ENCODE peak calls at places on chromosomes 12 and 14, in five cellular contexts. L is psoas muscle; A is CD8-positive, alpha-beta T cell; U is GM06990; K is hepatocyte. E is an unnamed sample.

GRCh38 chr14:57389646-57390036 is 745 bp upstream of the NAA30 start:
- DNase-seq in L (no peak), A (no peak), U (no peak), K (peak; percentile 17), E (peak; percentile 79)

GRCh38 chr12:11965258-11965910 is 105.4 kb upstream of the BCL2L14 start:
- DNase-seq in L (no peak), A (no peak), U (no peak), K (no peak), E (no peak)

GRCh38 chr14:53055003-53055402 is 98.1 kb downstream of the DDHD1 start:
- DNase-seq in L (no peak), A (no peak), U (peak; percentile 7), K (peak; percentile 55), E (no peak)

GRCh38 chr14:64688801-64689200 is 15.4 kb upstream of the PLEKHG3 start:
- DNase-seq in L (no peak), A (no peak), U (no peak), K (no peak), E (no peak)

GRCh38 chr12:127987199-127987901 is 279.6 kb upstream of the TMEM132C start:
- DNase-seq in L (no peak), A (no peak), U (no peak), K (no peak), E (no peak)

GRCh38 chr12:85963322-85963721 is 89.2 kb downstream of the NTS start:
- DNase-seq in L (no peak), A (no peak), U (no peak), K (no peak), E (no peak)

GRCh38 chr12:62827042-62827441 is 107.9 kb downstream of the PPM1H start:
- DNase-seq in L (no peak), A (no peak), U (no peak), K (no peak), E (peak; percentile 19)

GRCh38 chr12:104011265-104011664 is 38.7 kb downstream of the GLT8D2 start:
- DNase-seq in L (no peak), A (no peak), U (no peak), K (no peak), E (no peak)

GRCh38 chr12:19700969-19701368 is 261.7 kb downstream of the AEBP2 start:
- DNase-seq in L (no peak), A (no peak), U (no peak), K (no peak), E (no peak)

GRCh38 chr14:70956511-70956910 is 49.3 kb downstream of the PCNX1 start:
- DNase-seq in L (no peak), A (no peak), U (no peak), K (no peak), E (no peak)

GRCh38 chr14:103372552-103373304 is 12.5 kb upstream of the MARK3 start:
- DNase-seq in L (no peak), A (no peak), U (no peak), K (peak; percentile 49), E (no peak)

GRCh38 chr14:99033951-99034350 is 238.0 kb downstream of the BCL11B start:
- DNase-seq in L (no peak), A (no peak), U (no peak), K (no peak), E (no peak)

GRCh38 chr12:120631097-120631496 is 9.3 kb upstream of the CABP1 start:
- DNase-seq in L (no peak), A (no peak), U (no peak), K (no peak), E (no peak)

GRCh38 chr14:77141592-77142288 is at the start of gene ZDHHC22:
- DNase-seq in L (no peak), A (no peak), U (no peak), K (no peak), E (peak; percentile 63)

GRCh38 chr14:33774866-33775519 is 175.9 kb downstream of the EGLN3 start:
- DNase-seq in L (no peak), A (no peak), U (no peak), K (no peak), E (no peak)

GRCh38 chr12:48973531-48973930 is 2.0 kb upstream of the WNT10B start:
- DNase-seq in L (peak; percentile 90), A (no peak), U (no peak), K (no peak), E (no peak)

GRCh38 chr12:51339750-51340149 is 6.7 kb downstream of the CELA1 start:
- DNase-seq in L (no peak), A (no peak), U (no peak), K (no peak), E (no peak)

GRCh38 chr14:102817942-102818940 is 41.0 kb downstream of the TRAF3 start:
- DNase-seq in L (no peak), A (no peak), U (no peak), K (no peak), E (no peak)

GRCh38 chr12:1457901-1458300 is 136.5 kb downstream of the FBXL14 start:
- DNase-seq in L (no peak), A (no peak), U (no peak), K (no peak), E (no peak)

GRCh38 chr12:319116-319515 is 56.5 kb upstream of the SLC6A13 start:
- DNase-seq in L (no peak), A (no peak), U (no peak), K (no peak), E (no peak)

GRCh38 chr12:323507-323906 is 60.9 kb upstream of the SLC6A13 start:
- DNase-seq in L (no peak), A (no peak), U (no peak), K (no peak), E (no peak)

GRCh38 chr12:325886-326285 is 63.2 kb downstream of the KDM5A start:
- DNase-seq in L (no peak), A (no peak), U (no peak), K (no peak), E (no peak)

GRCh38 chr12:321606-322326 is 59.1 kb upstream of the SLC6A13 start:
- DNase-seq in L (no peak), A (no peak), U (no peak), K (peak; percentile 31), E (no peak)
- TF ChIP-seq CTCF in L (no peak), A (no peak), U (no peak), K (peak; percentile 36), E (no peak)

DNA sequence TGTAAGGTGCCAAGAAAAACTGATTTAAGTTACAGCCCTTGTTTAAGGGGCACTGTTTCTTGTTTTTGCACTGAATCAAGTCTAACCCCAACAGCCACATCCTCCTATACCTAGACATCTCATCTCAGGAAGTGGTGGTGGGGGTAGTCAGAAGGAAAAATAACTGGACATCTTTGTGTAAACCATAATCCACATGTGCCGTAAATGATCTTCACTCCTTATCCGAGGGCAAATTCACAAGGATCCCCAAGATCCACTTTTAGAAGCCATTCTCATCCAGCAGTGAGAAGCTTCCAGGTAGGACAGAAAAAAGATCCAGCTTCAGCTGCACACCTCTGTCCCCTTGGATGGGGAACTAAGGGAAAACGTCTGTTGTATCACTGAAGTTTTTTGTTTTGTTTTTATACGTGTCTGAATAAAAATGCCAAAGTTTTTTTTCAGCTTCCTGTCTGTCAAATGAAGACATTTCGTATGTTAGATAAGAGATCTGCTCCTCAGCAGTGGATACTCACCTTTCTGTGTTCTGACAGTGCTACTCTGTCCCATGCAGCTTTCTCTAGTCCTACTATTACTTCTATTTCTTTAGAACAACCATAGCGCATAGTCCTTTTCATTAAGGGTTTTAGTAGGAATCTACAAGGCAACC is 1.2 kb upstream of the PA2G4 start:
- DNase-seq in L (no peak), A (no peak), U (no peak), K (no peak), E (no peak)
- H3K4me3 ChIP-seq in L (peak overlapping the region; percentile 93), A (peak overlapping the region; percentile 90), U (peak overlapping the region; percentile 92), K (no peak overlapping the region), E (peak overlapping the region; percentile 70)

DNA sequence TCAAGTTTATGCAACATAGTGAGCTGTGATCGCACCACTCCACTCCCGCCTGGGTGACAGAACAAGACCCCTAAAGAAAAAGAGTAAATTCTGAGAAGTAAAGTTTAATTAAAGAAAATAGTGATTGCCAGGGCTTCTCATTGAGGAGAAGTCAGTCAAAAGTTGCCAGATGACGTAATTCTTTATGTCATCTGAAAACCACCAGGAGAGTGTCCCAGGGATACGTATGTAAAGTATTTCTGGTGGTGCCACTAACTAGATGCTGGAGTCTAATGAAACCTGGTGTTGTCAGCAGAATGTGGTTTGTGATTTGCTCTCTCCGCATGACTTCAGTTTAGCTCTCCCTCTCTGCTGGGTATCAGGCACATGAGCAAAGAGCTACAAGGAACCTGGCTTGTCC is 392.5 kb downstream of the DPF3 start:
- DNase-seq in L (no peak), A (no peak), U (no peak), K (no peak), E (no peak)
- H3K27me3 ChIP-seq in L (no peaks in the 10 kb centered on the region), A (no peaks in the 10 kb centered on the region), U (no peaks in the 10 kb centered on the region), K (no peaks in the 10 kb centered on the region), E (no peaks in the 10 kb centered on the region)

GRCh38 chr12:74747305-74747704 is 209.7 kb downstream of the ATXN7L3B start:
- DNase-seq in L (no peak), A (no peak), U (no peak), K (peak; percentile 19), E (no peak)
- TF ChIP-seq CTCF in L (peak; percentile 12), A (no peak), U (no peak), K (peak; percentile 64), E (no peak)

DNA sequence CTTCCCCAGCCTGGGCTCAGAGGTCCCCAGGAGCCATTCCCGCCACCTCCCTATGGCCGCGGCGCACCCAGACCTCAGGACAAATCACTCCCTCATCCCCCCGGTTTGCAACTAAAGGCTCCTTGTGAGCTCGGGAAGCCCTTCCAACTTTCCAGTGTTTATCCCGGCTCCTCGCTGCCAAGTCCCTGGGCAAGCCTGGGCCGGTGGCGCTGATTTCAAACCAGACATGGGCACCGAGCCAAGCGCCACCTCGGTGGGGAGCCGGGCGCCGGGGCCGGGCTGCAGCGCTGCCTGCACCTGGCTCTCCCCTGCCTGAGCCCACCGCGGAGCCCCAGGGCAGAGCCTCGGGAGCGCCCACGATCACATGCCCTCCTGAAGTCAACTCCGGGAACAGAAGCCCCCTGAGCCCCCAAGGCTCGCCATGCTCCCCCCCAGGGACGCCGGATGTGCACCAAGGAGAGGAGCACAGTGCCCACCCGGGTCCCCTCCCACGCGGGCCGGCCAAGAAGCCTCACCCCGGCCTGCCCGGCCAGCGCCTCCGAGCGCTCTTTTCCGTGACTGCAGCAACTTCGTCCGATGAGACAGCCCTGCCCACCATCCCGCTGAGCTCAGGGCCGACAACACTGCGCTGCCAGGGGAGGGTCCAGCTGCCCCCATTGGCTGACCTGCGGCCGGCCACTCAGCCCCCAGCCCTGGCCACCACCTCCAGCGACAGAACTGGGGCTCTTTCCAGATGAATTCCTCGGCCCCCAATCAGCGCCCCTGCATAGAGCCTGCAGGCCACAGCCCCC is 50.0 kb downstream of the NCOR2 start:
- DNase-seq in L (peak; percentile 84), A (no peak), U (no peak), K (peak; percentile 75), E (no peak)
- H3K4me3 ChIP-seq in L (peak overlapping the region; percentile 79), A (no peak overlapping the region), U (no peak overlapping the region), K (peak overlapping the region; percentile 4), E (no peak overlapping the region)

E was measured in WERI-Rb-1.